ENCODE peak calls at places on chromosomes 1 and 21, in nine cellular contexts. R is stimulated activated naive CD4-positive, alpha-beta T cell treated with Interleukin-2 at 50 U/mL for 16 hours; A is stimulated activated CD4-positive, alpha-beta T cell treated with anti-CD3 and anti-CD28 coated beads, Interleukin-2, amount 100 ng/mL, for 4 hours; M is Caki2; C is GM12865; N is hypothalamus; K is hepatocyte; Q is AG09319; L is RCC 7860. H is an unnamed sample.

GRCh38 chr1:63264161-63264560 is 58.2 kb upstream of the FOXD3 start:
- DNase-seq in M (no peak), N (no peak), R (no peak), Q (no peak), A (no peak), L (no peak), C (no peak), K (no peak), H (no peak)

GRCh38 chr21:14591882-14592281 is 45.8 kb upstream of the SAMSN1 start:
- DNase-seq in C (peak), R (no peak), A (no peak), L (no peak), M (no peak), Q (peak), K (no peak), N (no peak), H (no peak)

GRCh38 chr1:104028670-104029069 is 279.0 kb downstream of the AMY1C start:
- DNase-seq in C (peak), K (no peak), N (no peak), A (no peak), M (no peak), Q (no peak), L (no peak), R (no peak), H (peak)

GRCh38 chr1:110872366-110872744 is 593 bp upstream of the CD53 start:
- DNase-seq in L (no peak), A (no peak), C (peak), N (no peak), R (no peak), Q (no peak), K (no peak), M (no peak), H (no peak)

GRCh38 chr1:4752059-4752458 is 97.7 kb downstream of the AJAP1 start:
- DNase-seq in Q (no peak), N (peak), L (no peak), R (no peak), M (no peak), K (no peak), A (no peak), C (no peak), H (no peak)

GRCh38 chr1:211951856-211952255 is 83.5 kb downstream of the INTS7 start:
- DNase-seq in C (peak), Q (no peak), L (peak), K (peak), M (peak), N (no peak), A (no peak), R (no peak), H (peak)

GRCh38 chr1:2203671-2204383 is 9.3 kb upstream of the FAAP20 start:
- DNase-seq in M (no peak), N (no peak), Q (no peak), A (no peak), L (no peak), K (no peak), C (no peak), R (no peak), H (no peak)

GRCh38 chr1:181175356-181175755 is 86.9 kb downstream of the IER5 start:
- DNase-seq in A (no peak), Q (no peak), N (no peak), R (no peak), L (no peak), K (no peak), M (no peak), C (no peak), H (no peak)

GRCh38 chr1:71494163-71494562 is 413.3 kb upstream of the ZRANB2 start:
- DNase-seq in R (no peak), M (no peak), Q (no peak), L (no peak), C (no peak), K (no peak), N (no peak), A (no peak), H (no peak)

GRCh38 chr1:14954930-14955329 is 198.6 kb upstream of the TMEM51 start:
- DNase-seq in Q (no peak), K (no peak), A (no peak), M (no peak), L (no peak), R (no peak), C (no peak), N (no peak), H (no peak)

GRCh38 chr1:914253-914890 is 9.4 kb upstream of the SAMD11 start:
- DNase-seq in M (no peak), N (no peak), C (no peak), L (no peak), Q (no peak), R (no peak), K (no peak), A (no peak), H (no peak)

GRCh38 chr1:101295212-101295611 is 58.4 kb downstream of the S1PR1 start:
- DNase-seq in M (no peak), L (no peak), A (no peak), R (no peak), K (no peak), Q (no peak), N (no peak), C (no peak), H (no peak)

GRCh38 chr1:223123238-223123976 is 19.6 kb downstream of the TLR5 start:
- DNase-seq in M (peak), R (peak), Q (no peak), N (no peak), A (peak), C (peak), L (peak), K (peak), H (peak)

GRCh38 chr1:165481820-165482532 is 37.0 kb upstream of the RXRG start:
- DNase-seq in K (peak), C (no peak), L (peak), A (no peak), R (no peak), N (no peak), Q (peak), M (peak), H (peak)

GRCh38 chr1:20153000-20153418 is 13.9 kb downstream of the PLA2G2F start:
- DNase-seq in M (no peak), C (no peak), A (no peak), K (no peak), N (peak), L (no peak), R (no peak), Q (no peak), H (no peak)

GRCh38 chr1:218711884-218712674 is 366.9 kb downstream of the TGFB2 start:
- DNase-seq in R (no peak), A (no peak), M (no peak), K (no peak), L (peak), C (no peak), N (no peak), Q (peak), H (no peak)

GRCh38 chr1:154589780-154590179 is 18.2 kb downstream of the ADAR start:
- DNase-seq in Q (no peak), M (no peak), N (no peak), L (no peak), C (no peak), A (no peak), K (no peak), R (no peak), H (no peak)

GRCh38 chr1:28796321-28797213 is 15.4 kb upstream of the OPRD1 start:
- DNase-seq in K (no peak), L (no peak), R (no peak), Q (no peak), C (no peak), M (no peak), A (no peak), N (no peak), H (no peak)

GRCh38 chr1:156439771-156440183 is 60.8 kb downstream of the MEF2D start:
- DNase-seq in R (no peak), K (no peak), M (no peak), L (no peak), A (no peak), N (no peak), C (no peak), Q (no peak), H (no peak)

GRCh38 chr1:174572771-174573170 is 125.0 kb downstream of the GPR52 start:
- DNase-seq in C (no peak), R (no peak), M (no peak), A (no peak), K (no peak), N (no peak), L (no peak), Q (no peak), H (no peak)

GRCh38 chr21:37208741-37209225 is 58.4 kb downstream of the VPS26C start:
- DNase-seq in Q (no peak), N (no peak), L (no peak), R (no peak), K (no peak), C (peak), M (peak), A (no peak), H (no peak)

GRCh38 chr1:12339861-12340557 is 110.2 kb downstream of the VPS13D start:
- DNase-seq in R (no peak), N (no peak), A (no peak), L (no peak), C (no peak), M (no peak), K (peak), Q (no peak), H (no peak)

GRCh38 chr1:19073311-19074186 is 117.1 kb upstream of the IFFO2 start:
- DNase-seq in C (no peak), A (no peak), M (no peak), R (no peak), Q (no peak), L (no peak), N (peak), K (no peak), H (no peak)

GRCh38 chr1:11751087-11751486 is 10.9 kb upstream of the C1orf167 start:
- DNase-seq in R (no peak), A (no peak), K (no peak), L (no peak), N (no peak), C (no peak), Q (no peak), M (no peak), H (no peak)

GRCh38 chr1:42282867-42283583 is 52.0 kb downstream of the FOXJ3 start:
- DNase-seq in M (no peak), K (no peak), N (no peak), C (peak), L (no peak), A (no peak), Q (no peak), R (no peak), H (no peak)

GRCh38 chr1:101314244-101314643 is 77.4 kb downstream of the S1PR1 start:
- DNase-seq in L (peak), N (no peak), C (peak), R (no peak), M (peak), Q (no peak), A (no peak), K (peak), H (no peak)

GRCh38 chr1:1534401-1535145 is 5.9 kb downstream of the TMEM240 start:
- DNase-seq in N (no peak), K (no peak), M (no peak), L (no peak), C (no peak), R (no peak), A (no peak), Q (no peak), H (no peak)

GRCh38 chr1:174159253-174160108 is at the start of gene RABGAP1L:
- DNase-seq in K (peak), R (peak), N (peak), M (peak), L (peak), C (peak), Q (peak), A (peak), H (peak)

GRCh38 chr21:45472445-45473365 is 67.7 kb downstream of the COL18A1 start:
- DNase-seq in N (no peak), Q (no peak), C (no peak), M (no peak), K (peak), R (no peak), A (no peak), L (no peak), H (no peak)

GRCh38 chr21:32403201-32403701 is 9.3 kb upstream of the EVA1C start:
- DNase-seq in Q (no peak), N (peak), L (no peak), R (peak), C (peak), K (peak), M (peak), A (peak), H (peak)

GRCh38 chr1:27116210-27116609 is 38.7 kb downstream of the SLC9A1 start:
- DNase-seq in Q (no peak), R (no peak), L (no peak), C (no peak), K (no peak), M (no peak), A (no peak), N (no peak), H (no peak)

GRCh38 chr1:54417123-54417522 is 10.9 kb upstream of the SSBP3 start:
- DNase-seq in L (no peak), N (no peak), Q (no peak), A (no peak), R (no peak), M (no peak), C (no peak), K (no peak), H (no peak)

GRCh38 chr1:34013958-34014737 is 150.3 kb downstream of the HMGB4 start:
- DNase-seq in R (no peak), A (no peak), M (no peak), K (peak), N (no peak), L (no peak), Q (no peak), C (peak), H (no peak)

GRCh38 chr1:234683856-234684632 is 74.1 kb upstream of the IRF2BP2 start:
- DNase-seq in C (no peak), A (no peak), N (no peak), M (peak), K (peak), L (peak), Q (peak), R (no peak), H (no peak)